ENCODE peak calls at places on chromosomes 16 and 17, in seven cellular contexts. U is breast epithelium, A is stomach, V is uterus, F is IMR-90, N is heart left ventricle, J is ovary. S is an unnamed sample. For H3K36me3, the result is how much of the 10 kb centered on the place peaks cover.

GRCh38 chr17:30472238-30472890 is 4.8 kb upstream of the GOSR1 start:
- DNase-seq in U (no peak), A (no peak), V (peak), F (no peak), N (no peak), J (no peak), S (no peak)

GRCh38 chr17:27379863-27380533 is 76.2 kb upstream of the KSR1 start:
- DNase-seq in U (no peak), A (peak), V (peak), F (peak), N (peak), J (peak), S (no peak)

GRCh38 chr17:79749156-79749815 is 18.5 kb downstream of the ENPP7 start:
- DNase-seq in U (no peak), A (no peak), V (no peak), F (peak), N (no peak), J (no peak), S (no peak)

GRCh38 chr16:6988846-6989245 is 343.8 kb upstream of the RBFOX1 start:
- DNase-seq in U (no peak), A (no peak), V (no peak), F (no peak), N (no peak), J (no peak), S (no peak)

GRCh38 chr17:65190467-65191095 is 53.4 kb downstream of the RGS9 start:
- DNase-seq in U (no peak), A (no peak), V (no peak), F (peak), N (no peak), J (no peak), S (no peak)

GRCh38 chr17:72602517-72603345 is 481.9 kb downstream of the SOX9 start:
- DNase-seq in U (no peak), A (peak), V (no peak), F (peak), N (no peak), J (no peak), S (no peak)

GRCh38 chr16:46629331-46629843 is 8.2 kb upstream of the SHCBP1 start:
- DNase-seq in U (no peak), A (no peak), V (no peak), F (peak), N (no peak), J (no peak), S (no peak)

GRCh38 chr16:14399397-14400284 is 230.4 kb downstream of the PARN start:
- DNase-seq in U (no peak), A (no peak), V (no peak), F (peak), N (peak), J (peak), S (no peak)

GRCh38 chr17:40474419-40475002 is 26.9 kb downstream of the TNS4 start:
- DNase-seq in U (no peak), A (no peak), V (peak), F (no peak), N (no peak), J (peak), S (no peak)

GRCh38 chr17:48051706-48052486 is 3.7 kb downstream of the NFE2L1 start:
- DNase-seq in U (no peak), A (peak), V (peak), F (peak), N (peak), J (peak), S (peak)

GRCh38 chr16:83581082-83581481 is 226.7 kb upstream of the HSBP1 start:
- DNase-seq in U (no peak), A (no peak), V (no peak), F (peak), N (no peak), J (no peak), S (no peak)

GRCh38 chr17:76414334-76415295 is 30.2 kb downstream of the SPHK1 start:
- DNase-seq in U (no peak), A (peak), V (peak), F (peak), N (peak), J (peak), S (peak)

GRCh38 chr16:2425008-2425518 is 4.2 kb upstream of the CCNF start:
- DNase-seq in U (no peak), A (no peak), V (no peak), F (no peak), N (no peak), J (no peak), S (no peak)
- TF ChIP-seq POLR2A in U (no peak), A (no peak), V (no peak), F (no peak), N (no peak), J (no peak), S (no peak)

GRCh38 chr17:6599364-6599763 is 41.1 kb downstream of the KIAA0753 start:
- DNase-seq in U (no peak), A (no peak), V (no peak), F (peak), N (no peak), J (no peak), S (no peak)

GRCh38 chr17:6597727-6598126 is 41.4 kb upstream of the PITPNM3 start:
- DNase-seq in U (no peak), A (no peak), V (no peak), F (no peak), N (no peak), J (no peak), S (no peak)

GRCh38 chr17:6596511-6596910 is 40.2 kb upstream of the PITPNM3 start:
- DNase-seq in U (no peak), A (no peak), V (no peak), F (no peak), N (no peak), J (no peak), S (no peak)

GRCh38 chr17:6596076-6596475 is 39.7 kb upstream of the PITPNM3 start:
- DNase-seq in U (no peak), A (no peak), V (no peak), F (no peak), N (no peak), J (no peak), S (no peak)

GRCh38 chr17:6596941-6597340 is 40.6 kb upstream of the PITPNM3 start:
- DNase-seq in U (no peak), A (no peak), V (no peak), F (no peak), N (no peak), J (no peak), S (no peak)
- H3K36me3 ChIP-seq in U (under half), A (half or more), V (under half), F (under half), N (under half), J (under half), S (under half)

GRCh38 chr16:57475711-57476339 is 10.5 kb downstream of the DOK4 start:
- DNase-seq in U (peak), A (no peak), V (no peak), F (peak), N (no peak), J (no peak), S (peak)
- H3K4me3 ChIP-seq in U (no peak), A (no peak), V (no peak), F (no peak), N (no peak), J (no peak), S (no peak)

DNA sequence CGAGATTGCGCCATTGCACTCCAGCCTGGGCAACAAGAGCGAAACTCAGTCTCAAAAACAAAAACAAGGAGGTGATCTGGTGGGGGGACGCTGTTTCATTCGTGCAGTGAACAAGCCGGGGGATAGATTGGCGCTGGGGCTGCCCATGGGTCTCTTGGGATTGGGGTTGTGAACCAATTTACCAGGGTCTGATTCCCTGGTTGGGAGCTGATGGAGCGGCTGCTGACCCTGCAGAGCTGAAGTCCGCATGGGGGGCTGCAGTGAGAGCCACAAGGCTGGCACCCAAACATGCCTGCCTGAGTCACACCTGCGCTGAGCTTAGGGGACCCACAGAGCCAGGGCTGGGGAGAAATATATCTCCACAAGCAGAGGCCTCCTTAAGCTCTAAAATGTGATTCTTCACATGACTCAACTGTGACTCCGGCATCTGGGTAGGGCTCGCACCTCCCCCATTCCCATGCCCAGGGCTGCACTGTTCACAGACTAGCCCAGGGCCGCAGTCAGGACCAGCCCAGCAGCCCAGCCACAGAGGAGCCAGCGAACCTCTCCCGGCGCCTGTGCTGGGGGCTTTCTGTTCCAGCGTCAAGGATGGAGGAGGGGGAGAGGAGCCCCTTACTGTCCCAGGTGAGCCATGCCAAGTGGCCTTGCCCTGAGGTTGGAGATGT is 5.0 kb downstream of the TSPAN10 start:
- DNase-seq in U (no peak), A (no peak), V (no peak), F (peak), N (no peak), J (no peak), S (no peak)
- TF ChIP-seq POLR2A in U (no peak), A (no peak), V (no peak), F (no peak), N (no peak), J (no peak), S (no peak)

DNA sequence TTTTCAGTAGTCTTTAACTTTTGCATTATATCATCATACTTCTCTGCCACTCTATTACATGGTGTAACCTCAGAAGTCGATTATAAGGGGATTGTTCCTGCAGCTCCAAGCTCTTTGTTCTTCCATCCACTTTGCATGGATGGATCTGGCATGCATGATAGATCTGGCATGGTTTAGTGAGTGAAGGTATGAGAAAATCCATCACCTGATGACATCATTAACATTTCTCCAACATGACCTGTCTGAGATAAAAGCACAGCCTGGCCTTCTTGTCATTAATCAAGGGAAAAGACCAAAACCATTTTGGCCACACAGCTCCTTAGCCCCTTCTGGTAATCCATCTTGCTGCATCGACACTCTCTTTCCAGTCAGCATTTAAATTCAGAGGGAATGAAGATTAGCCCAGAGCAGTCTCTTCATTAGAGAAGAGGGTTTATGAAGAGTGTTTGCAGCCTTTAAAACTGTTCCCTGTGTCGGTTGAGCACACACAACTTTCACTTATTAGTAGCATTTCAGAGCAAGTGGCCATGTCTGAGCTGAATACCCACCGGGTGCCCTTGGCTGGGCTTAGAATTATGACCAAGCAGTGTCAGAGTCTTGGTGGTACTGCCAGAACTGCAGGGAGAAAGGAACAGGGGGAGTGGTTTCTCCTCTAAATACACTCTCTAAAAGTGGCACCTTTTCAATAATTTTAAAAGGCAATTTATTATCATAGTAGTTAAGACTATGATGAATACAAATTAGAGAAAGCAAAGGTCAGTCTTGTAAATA is 246.0 kb downstream of the HAPSTR1 start:
- DNase-seq in U (no peak), A (no peak), V (no peak), F (no peak), N (no peak), J (no peak), S (no peak)
- H3K36me3 ChIP-seq in U (under half), A (under half), V (under half), F (under half), N (under half), J (under half), S (under half)

DNA sequence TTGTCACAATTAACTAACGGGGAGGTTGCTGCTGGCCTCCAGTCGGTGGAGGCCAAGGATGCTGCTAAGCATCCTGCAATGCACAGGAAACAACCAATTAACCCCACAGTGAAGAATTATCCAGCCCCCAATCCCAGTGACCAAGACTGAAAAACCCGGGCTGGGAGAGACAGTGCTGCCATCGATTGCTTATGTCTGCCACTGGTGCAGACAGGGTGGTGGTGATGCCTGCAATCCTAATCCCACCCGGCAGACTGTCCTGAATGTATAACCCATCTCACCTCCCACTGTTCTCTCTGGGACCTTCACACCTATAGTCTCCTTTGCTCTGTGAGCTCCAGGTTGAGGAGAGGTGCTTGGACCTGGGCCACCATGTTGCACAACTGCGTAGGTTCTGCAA is 42.3 kb upstream of the KLHDC4 start:
- DNase-seq in U (no peak), A (no peak), V (no peak), F (no peak), N (no peak), J (no peak), S (no peak)
- H3K4me3 ChIP-seq in U (no peak), A (no peak), V (no peak), F (no peak), N (no peak), J (no peak), S (no peak)

GRCh38 chr17:29322363-29322762 is 28.4 kb upstream of the NUFIP2 start:
- DNase-seq in U (no peak), A (no peak), V (no peak), F (no peak), N (no peak), J (no peak), S (no peak)
- TF ChIP-seq POLR2A in U (no peak), A (no peak), V (no peak), F (no peak), N (no peak), J (no peak), S (no peak)

S was measured in spleen.